ENCODE peak calls at places on chromosomes 5 and 9, in ten cellular contexts. Y, B, P, W, S, I, X, N, F and E are unnamed samples.

GRCh38 chr5:91098581-91098980 is 284.5 kb downstream of the ARRDC3 start:
- DNase-seq in I (no peak), N (no peak), P (no peak), S (no peak), W (no peak), X (no peak), F (no peak), B (no peak), Y (no peak), E (no peak)

GRCh38 chr5:87752362-87752761 is 339.6 kb upstream of the CCNH start:
- DNase-seq in W (no peak), Y (no peak), P (no peak), B (no peak), N (no peak), F (no peak), I (no peak), S (no peak), X (no peak), E (no peak)

GRCh38 chr9:109213300-109214121 is 46.5 kb upstream of the FRRS1L start:
- DNase-seq in S (peak; percentile 28), X (peak; percentile 17), B (no peak), W (no peak), F (no peak), N (no peak), I (no peak), P (no peak), Y (no peak), E (no peak)

GRCh38 chr5:5278815-5279381 is 138.8 kb downstream of the ADAMTS16 start:
- DNase-seq in Y (no peak), B (no peak), N (no peak), X (no peak), I (no peak), S (no peak), W (no peak), P (no peak), F (no peak), E (no peak)

GRCh38 chr9:128920381-128921058 is at the start of gene PHYHD1:
- DNase-seq in I (no peak), B (no peak), Y (peak; percentile 90), P (no peak), N (no peak), F (no peak), X (peak; percentile 41), W (no peak), S (peak; percentile 78), E (no peak)

GRCh38 chr5:127612441-127613141 is 36.3 kb upstream of the CTXN3 start:
- DNase-seq in B (no peak), W (no peak), N (no peak), Y (no peak), F (no peak), P (no peak), I (no peak), X (peak; percentile 6), S (no peak), E (no peak)

GRCh38 chr5:111548992-111549649 is 36.8 kb upstream of the STARD4 start:
- DNase-seq in I (no peak), N (no peak), X (peak; percentile 16), Y (no peak), B (no peak), P (no peak), S (no peak), F (no peak), W (no peak), E (no peak)

GRCh38 chr9:98214811-98215210 is 22.4 kb upstream of the CORO2A start:
- DNase-seq in B (no peak), S (no peak), W (no peak), X (no peak), I (no peak), Y (peak; percentile 87), N (no peak), P (no peak), F (no peak), E (no peak)

GRCh38 chr5:67695369-67695768 is 498.8 kb upstream of the CD180 start:
- DNase-seq in I (no peak), B (no peak), F (no peak), N (no peak), S (no peak), W (no peak), X (no peak), P (no peak), Y (no peak), E (no peak)

GRCh38 chr9:89360465-89360864 is 42.2 kb downstream of the SECISBP2 start:
- DNase-seq in F (no peak), W (no peak), N (no peak), B (no peak), S (no peak), X (no peak), I (no peak), Y (no peak), P (no peak), E (no peak)

GRCh38 chr5:52685621-52686370 is 101.9 kb upstream of the ITGA1 start:
- DNase-seq in S (no peak), I (no peak), W (no peak), X (no peak), Y (no peak), B (no peak), N (no peak), F (no peak), P (no peak), E (no peak)

GRCh38 chr5:67179695-67180302 is 16.8 kb downstream of the CD180 start:
- DNase-seq in B (no peak), N (no peak), P (no peak), S (no peak), X (no peak), F (no peak), Y (no peak), I (no peak), W (no peak), E (no peak)

GRCh38 chr9:942805-943580 is 33.5 kb upstream of the DMRT3 start:
- DNase-seq in P (no peak), X (no peak), Y (no peak), S (no peak), B (no peak), N (no peak), I (no peak), F (no peak), W (no peak), E (no peak)

GRCh38 chr9:137441289-137441934 is at the start of gene ENTPD8:
- DNase-seq in X (no peak), S (peak; percentile 26), B (no peak), N (no peak), P (no peak), W (no peak), Y (peak; percentile 94), F (no peak), I (no peak), E (peak; percentile 62)

GRCh38 chr5:20023686-20024085 is 35.7 kb upstream of the CDH18 start:
- DNase-seq in F (no peak), X (peak; percentile 38), N (no peak), Y (no peak), B (no peak), S (no peak), P (no peak), W (no peak), I (no peak), E (no peak)

GRCh38 chr9:84966876-84967830 is 297.6 kb downstream of the NTRK2 start:
- DNase-seq in F (no peak), P (no peak), W (no peak), X (no peak), S (no peak), I (no peak), N (no peak), B (no peak), Y (no peak), E (no peak)

GRCh38 chr5:147956064-147956841 is 49.9 kb upstream of the C5orf46 start:
- DNase-seq in Y (no peak), P (no peak), N (no peak), B (no peak), F (no peak), X (peak; percentile 48), S (no peak), I (no peak), W (no peak), E (no peak)

GRCh38 chr5:131550606-131551005 is 84.4 kb downstream of the RAPGEF6 start:
- DNase-seq in B (no peak), F (no peak), S (no peak), X (no peak), P (no peak), N (no peak), I (no peak), W (no peak), Y (no peak), E (no peak)

GRCh38 chr5:131548190-131548589 is 86.8 kb downstream of the RAPGEF6 start:
- DNase-seq in N (no peak), S (no peak), I (peak; percentile 35), X (peak; percentile 22), P (no peak), Y (no peak), B (no peak), W (no peak), F (no peak), E (no peak)

GRCh38 chr5:61280205-61280604 is 51.9 kb upstream of the ZSWIM6 start:
- DNase-seq in X (peak; percentile 91), I (no peak), F (no peak), B (no peak), S (no peak), W (no peak), P (no peak), Y (no peak), N (no peak), E (no peak)

GRCh38 chr9:121640076-121640475 is 11.4 kb upstream of the DAB2IP start:
- DNase-seq in S (peak; percentile 73), P (no peak), I (no peak), B (peak; percentile 64), X (peak; percentile 21), N (peak; percentile 8), W (peak; percentile 25), F (peak; percentile 19), Y (no peak), E (peak; percentile 83)

GRCh38 chr9:69253057-69253456 is 72.0 kb upstream of the ENTREP1 start:
- DNase-seq in X (peak; percentile 54), S (no peak), I (no peak), N (no peak), B (no peak), F (no peak), Y (no peak), W (no peak), P (no peak), E (no peak)

GRCh38 chr5:95069948-95070347 is 214.9 kb downstream of the MCTP1 start:
- DNase-seq in S (no peak), P (no peak), F (no peak), Y (no peak), W (no peak), B (no peak), N (no peak), I (no peak), X (peak; percentile 23), E (no peak)

GRCh38 chr5:104913840-104914239 is 1351.3 kb upstream of the NUDT12 start:
- DNase-seq in W (no peak), Y (no peak), B (no peak), N (no peak), P (no peak), I (no peak), F (no peak), X (no peak), S (no peak), E (no peak)

GRCh38 chr9:38527507-38527906 is 92.9 kb downstream of the ANKRD18A start:
- DNase-seq in B (no peak), W (no peak), I (no peak), P (no peak), Y (no peak), S (no peak), X (no peak), F (no peak), N (no peak), E (no peak)

GRCh38 chr5:109921735-109922395 is 232.1 kb downstream of the MAN2A1 start:
- DNase-seq in N (peak; percentile 8), B (peak; percentile 73), Y (no peak), I (peak; percentile 45), W (peak; percentile 35), F (no peak), S (peak; percentile 47), X (no peak), P (peak; percentile 61), E (peak; percentile 82)

GRCh38 chr5:93621340-93621872 is 38.4 kb downstream of the NR2F1 start:
- DNase-seq in Y (peak; percentile 78), X (peak; percentile 79), I (no peak), W (no peak), B (no peak), F (no peak), P (no peak), N (no peak), S (peak; percentile 83), E (peak; percentile 88)